ENCODE peak calls at places on chromosome 10, in eight cellular contexts. One of them, this sample, is unnamed.

GRCh38 chr10:56653289-56653688 is 292.2 kb upstream of the ZWINT start:
- DNase-seq in GM03348: no peak
- DNase-seq in brain microvascular endothelial cell: no peak
- DNase-seq in occipital lobe: no peak
- DNase-seq in Right ventricle myocardium superior: no peak
- DNase-seq in HTR-8/SVneo: no peak
- DNase-seq in AG09309: no peak
- DNase-seq in cardiac fibroblast: no peak
- DNase-seq in this sample: no peak

GRCh38 chr10:124669824-124670654 is 74.1 kb downstream of the FAM53B start:
- DNase-seq in GM03348: no peak
- DNase-seq in brain microvascular endothelial cell: no peak
- DNase-seq in occipital lobe: no peak
- DNase-seq in Right ventricle myocardium superior: no peak
- DNase-seq in HTR-8/SVneo: no peak
- DNase-seq in AG09309: no peak
- DNase-seq in cardiac fibroblast: no peak
- DNase-seq in this sample: no peak

GRCh38 chr10:522350-522749 is 167.1 kb downstream of the DIP2C start:
- DNase-seq in GM03348: no peak
- DNase-seq in brain microvascular endothelial cell: no peak
- DNase-seq in occipital lobe: no peak
- DNase-seq in Right ventricle myocardium superior: no peak
- DNase-seq in HTR-8/SVneo: no peak
- DNase-seq in AG09309: no peak
- DNase-seq in cardiac fibroblast: no peak
- DNase-seq in this sample: no peak

GRCh38 chr10:67618116-67618515 is 77.9 kb downstream of the CTNNA3 start:
- DNase-seq in GM03348: no peak
- DNase-seq in brain microvascular endothelial cell: peak; percentile 90
- DNase-seq in occipital lobe: no peak
- DNase-seq in Right ventricle myocardium superior: no peak
- DNase-seq in HTR-8/SVneo: peak; percentile 39
- DNase-seq in AG09309: peak; percentile 28
- DNase-seq in cardiac fibroblast: no peak
- DNase-seq in this sample: no peak

GRCh38 chr10:79022565-79023488 is 45.9 kb upstream of the ZMIZ1 start:
- DNase-seq in GM03348: no peak
- DNase-seq in brain microvascular endothelial cell: no peak
- DNase-seq in occipital lobe: no peak
- DNase-seq in Right ventricle myocardium superior: peak; percentile 71
- DNase-seq in HTR-8/SVneo: no peak
- DNase-seq in AG09309: no peak
- DNase-seq in cardiac fibroblast: peak; percentile 79
- DNase-seq in this sample: no peak

GRCh38 chr10:132224343-132225072 is 37.8 kb downstream of the DPYSL4 start:
- DNase-seq in GM03348: no peak
- DNase-seq in brain microvascular endothelial cell: no peak
- DNase-seq in occipital lobe: no peak
- DNase-seq in Right ventricle myocardium superior: no peak
- DNase-seq in HTR-8/SVneo: no peak
- DNase-seq in AG09309: no peak
- DNase-seq in cardiac fibroblast: no peak
- DNase-seq in this sample: no peak

GRCh38 chr10:58969578-58969977 is 206.9 kb upstream of the PHYHIPL start:
- DNase-seq in GM03348: peak; percentile 13
- DNase-seq in brain microvascular endothelial cell: peak; percentile 75
- DNase-seq in occipital lobe: no peak
- DNase-seq in Right ventricle myocardium superior: no peak
- DNase-seq in HTR-8/SVneo: no peak
- DNase-seq in AG09309: peak; percentile 5
- DNase-seq in cardiac fibroblast: peak; percentile 29
- DNase-seq in this sample: no peak

GRCh38 chr10:29681700-29682444 is 47.1 kb upstream of the SVIL start:
- DNase-seq in GM03348: no peak
- DNase-seq in brain microvascular endothelial cell: no peak
- DNase-seq in occipital lobe: no peak
- DNase-seq in Right ventricle myocardium superior: peak; percentile 44
- DNase-seq in HTR-8/SVneo: no peak
- DNase-seq in AG09309: no peak
- DNase-seq in cardiac fibroblast: no peak
- DNase-seq in this sample: no peak

GRCh38 chr10:71486465-71487114 is 89.9 kb downstream of the CDH23 start:
- DNase-seq in GM03348: peak; percentile 62
- DNase-seq in brain microvascular endothelial cell: peak; percentile 58
- DNase-seq in occipital lobe: no peak
- DNase-seq in Right ventricle myocardium superior: peak; percentile 76
- DNase-seq in HTR-8/SVneo: peak; percentile 36
- DNase-seq in AG09309: no peak
- DNase-seq in cardiac fibroblast: peak; percentile 65
- DNase-seq in this sample: no peak

GRCh38 chr10:113735913-113736312 is 15.6 kb upstream of the PLEKHS1 start:
- DNase-seq in GM03348: no peak
- DNase-seq in brain microvascular endothelial cell: no peak
- DNase-seq in occipital lobe: no peak
- DNase-seq in Right ventricle myocardium superior: no peak
- DNase-seq in HTR-8/SVneo: no peak
- DNase-seq in AG09309: no peak
- DNase-seq in cardiac fibroblast: no peak
- DNase-seq in this sample: no peak

GRCh38 chr10:122293156-122293978 is 22.3 kb downstream of the BTBD16 start:
- DNase-seq in GM03348: no peak
- DNase-seq in brain microvascular endothelial cell: no peak
- DNase-seq in occipital lobe: no peak
- DNase-seq in Right ventricle myocardium superior: no peak
- DNase-seq in HTR-8/SVneo: no peak
- DNase-seq in AG09309: no peak
- DNase-seq in cardiac fibroblast: no peak
- DNase-seq in this sample: no peak

GRCh38 chr10:86204421-86205045 is 162.1 kb downstream of the GRID1 start:
- DNase-seq in GM03348: no peak
- DNase-seq in brain microvascular endothelial cell: no peak
- DNase-seq in occipital lobe: no peak
- DNase-seq in Right ventricle myocardium superior: no peak
- DNase-seq in HTR-8/SVneo: no peak
- DNase-seq in AG09309: no peak
- DNase-seq in cardiac fibroblast: no peak
- DNase-seq in this sample: no peak

GRCh38 chr10:104577171-104577570 is 63.9 kb upstream of the SORCS3 start:
- DNase-seq in GM03348: no peak
- DNase-seq in brain microvascular endothelial cell: no peak
- DNase-seq in occipital lobe: no peak
- DNase-seq in Right ventricle myocardium superior: no peak
- DNase-seq in HTR-8/SVneo: no peak
- DNase-seq in AG09309: no peak
- DNase-seq in cardiac fibroblast: no peak
- DNase-seq in this sample: no peak

GRCh38 chr10:43254881-43255643 is 11.8 kb downstream of the RASGEF1A start:
- DNase-seq in GM03348: peak; percentile 9
- DNase-seq in brain microvascular endothelial cell: no peak
- DNase-seq in occipital lobe: no peak
- DNase-seq in Right ventricle myocardium superior: peak; percentile 40
- DNase-seq in HTR-8/SVneo: no peak
- DNase-seq in AG09309: no peak
- DNase-seq in cardiac fibroblast: no peak
- DNase-seq in this sample: no peak

GRCh38 chr10:107103174-107104025 is 61.1 kb downstream of the SORCS1 start:
- DNase-seq in GM03348: no peak
- DNase-seq in brain microvascular endothelial cell: no peak
- DNase-seq in occipital lobe: no peak
- DNase-seq in Right ventricle myocardium superior: no peak
- DNase-seq in HTR-8/SVneo: no peak
- DNase-seq in AG09309: no peak
- DNase-seq in cardiac fibroblast: no peak
- DNase-seq in this sample: no peak

GRCh38 chr10:91424016-91424415 is 13.9 kb downstream of the HECTD2 start:
- DNase-seq in GM03348: no peak
- DNase-seq in brain microvascular endothelial cell: peak; percentile 13
- DNase-seq in occipital lobe: no peak
- DNase-seq in Right ventricle myocardium superior: no peak
- DNase-seq in HTR-8/SVneo: no peak
- DNase-seq in AG09309: no peak
- DNase-seq in cardiac fibroblast: no peak
- DNase-seq in this sample: no peak

GRCh38 chr10:11881477-11882417 is 58.6 kb downstream of the PROSER2 start:
- DNase-seq in GM03348: no peak
- DNase-seq in brain microvascular endothelial cell: no peak
- DNase-seq in occipital lobe: no peak
- DNase-seq in Right ventricle myocardium superior: no peak
- DNase-seq in HTR-8/SVneo: peak; percentile 48
- DNase-seq in AG09309: no peak
- DNase-seq in cardiac fibroblast: peak; percentile 19
- DNase-seq in this sample: no peak

GRCh38 chr10:125160856-125161569 is 650 bp upstream of the CTBP2 start:
- DNase-seq in GM03348: peak; percentile 92
- DNase-seq in brain microvascular endothelial cell: peak; percentile 85
- DNase-seq in occipital lobe: peak; percentile 28
- DNase-seq in Right ventricle myocardium superior: peak; percentile 85
- DNase-seq in HTR-8/SVneo: peak; percentile 73
- DNase-seq in AG09309: no peak
- DNase-seq in cardiac fibroblast: peak; percentile 92
- DNase-seq in this sample: peak; percentile 66

GRCh38 chr10:42888504-42889095 is 106.0 kb downstream of the BMS1 start:
- DNase-seq in GM03348: no peak
- DNase-seq in brain microvascular endothelial cell: no peak
- DNase-seq in occipital lobe: no peak
- DNase-seq in Right ventricle myocardium superior: no peak
- DNase-seq in HTR-8/SVneo: no peak
- DNase-seq in AG09309: no peak
- DNase-seq in cardiac fibroblast: peak; percentile 17
- DNase-seq in this sample: no peak

GRCh38 chr10:101572785-101573184 is 15.3 kb downstream of the POLL start:
- DNase-seq in GM03348: no peak
- DNase-seq in brain microvascular endothelial cell: no peak
- DNase-seq in occipital lobe: no peak
- DNase-seq in Right ventricle myocardium superior: peak; percentile 26
- DNase-seq in HTR-8/SVneo: no peak
- DNase-seq in AG09309: no peak
- DNase-seq in cardiac fibroblast: no peak
- DNase-seq in this sample: no peak

GRCh38 chr10:76558586-76558985 is 1079.0 kb downstream of the KCNMA1 start:
- DNase-seq in GM03348: peak; percentile 45
- DNase-seq in brain microvascular endothelial cell: peak; percentile 52
- DNase-seq in occipital lobe: no peak
- DNase-seq in Right ventricle myocardium superior: no peak
- DNase-seq in HTR-8/SVneo: no peak
- DNase-seq in AG09309: peak; percentile 85
- DNase-seq in cardiac fibroblast: peak; percentile 62
- DNase-seq in this sample: no peak

GRCh38 chr10:48464871-48465736 is 139.8 kb downstream of the ARHGAP22 start:
- DNase-seq in GM03348: no peak
- DNase-seq in brain microvascular endothelial cell: no peak
- DNase-seq in occipital lobe: peak; percentile 36
- DNase-seq in Right ventricle myocardium superior: peak; percentile 81
- DNase-seq in HTR-8/SVneo: no peak
- DNase-seq in AG09309: no peak
- DNase-seq in cardiac fibroblast: no peak
- DNase-seq in this sample: peak; percentile 58

GRCh38 chr10:48449501-48450232 is 143.2 kb downstream of the MAPK8 start:
- DNase-seq in GM03348: peak; percentile 11
- DNase-seq in brain microvascular endothelial cell: no peak
- DNase-seq in occipital lobe: no peak
- DNase-seq in Right ventricle myocardium superior: peak; percentile 80
- DNase-seq in HTR-8/SVneo: no peak
- DNase-seq in AG09309: no peak
- DNase-seq in cardiac fibroblast: no peak
- DNase-seq in this sample: no peak

GRCh38 chr10:33459597-33459996 is 125.1 kb upstream of the NRP1 start:
- DNase-seq in GM03348: peak; percentile 27
- DNase-seq in brain microvascular endothelial cell: no peak
- DNase-seq in occipital lobe: no peak
- DNase-seq in Right ventricle myocardium superior: no peak
- DNase-seq in HTR-8/SVneo: no peak
- DNase-seq in AG09309: no peak
- DNase-seq in cardiac fibroblast: no peak
- DNase-seq in this sample: no peak

GRCh38 chr10:80484243-80484642 is 30.1 kb downstream of the TSPAN14 start:
- DNase-seq in GM03348: no peak
- DNase-seq in brain microvascular endothelial cell: no peak
- DNase-seq in occipital lobe: no peak
- DNase-seq in Right ventricle myocardium superior: no peak
- DNase-seq in HTR-8/SVneo: no peak
- DNase-seq in AG09309: no peak
- DNase-seq in cardiac fibroblast: no peak
- DNase-seq in this sample: no peak

GRCh38 chr10:55519264-55519663 is 718.2 kb upstream of the PCDH15 start:
- DNase-seq in GM03348: no peak
- DNase-seq in brain microvascular endothelial cell: no peak
- DNase-seq in occipital lobe: no peak
- DNase-seq in Right ventricle myocardium superior: no peak
- DNase-seq in HTR-8/SVneo: no peak
- DNase-seq in AG09309: no peak
- DNase-seq in cardiac fibroblast: no peak
- DNase-seq in this sample: no peak

GRCh38 chr10:17196573-17196972 is 4.9 kb downstream of the TRDMT1 start:
- DNase-seq in GM03348: no peak
- DNase-seq in brain microvascular endothelial cell: no peak
- DNase-seq in occipital lobe: no peak
- DNase-seq in Right ventricle myocardium superior: no peak
- DNase-seq in HTR-8/SVneo: no peak
- DNase-seq in AG09309: no peak
- DNase-seq in cardiac fibroblast: no peak
- DNase-seq in this sample: no peak

GRCh38 chr10:77461636-77462296 is 175.8 kb downstream of the KCNMA1 start:
- DNase-seq in GM03348: no peak
- DNase-seq in brain microvascular endothelial cell: no peak
- DNase-seq in occipital lobe: no peak
- DNase-seq in Right ventricle myocardium superior: no peak
- DNase-seq in HTR-8/SVneo: no peak
- DNase-seq in AG09309: no peak
- DNase-seq in cardiac fibroblast: no peak
- DNase-seq in this sample: no peak

GRCh38 chr10:11602919-11603523 is 8.4 kb downstream of the USP6NL start:
- DNase-seq in GM03348: no peak
- DNase-seq in brain microvascular endothelial cell: no peak
- DNase-seq in occipital lobe: no peak
- DNase-seq in Right ventricle myocardium superior: no peak
- DNase-seq in HTR-8/SVneo: no peak
- DNase-seq in AG09309: no peak
- DNase-seq in cardiac fibroblast: no peak
- DNase-seq in this sample: no peak

GRCh38 chr10:132039371-132039770 is 26.4 kb upstream of the JAKMIP3 start:
- DNase-seq in GM03348: no peak
- DNase-seq in brain microvascular endothelial cell: no peak
- DNase-seq in occipital lobe: no peak
- DNase-seq in Right ventricle myocardium superior: no peak
- DNase-seq in HTR-8/SVneo: no peak
- DNase-seq in AG09309: no peak
- DNase-seq in cardiac fibroblast: no peak
- DNase-seq in this sample: no peak

GRCh38 chr10:87775766-87776165 is 42.3 kb downstream of the ATAD1 start:
- DNase-seq in GM03348: peak; percentile 19
- DNase-seq in brain microvascular endothelial cell: no peak
- DNase-seq in occipital lobe: no peak
- DNase-seq in Right ventricle myocardium superior: no peak
- DNase-seq in HTR-8/SVneo: no peak
- DNase-seq in AG09309: no peak
- DNase-seq in cardiac fibroblast: peak; percentile 36
- DNase-seq in this sample: no peak

GRCh38 chr10:77496941-77497420 is 140.6 kb downstream of the KCNMA1 start:
- DNase-seq in GM03348: no peak
- DNase-seq in brain microvascular endothelial cell: no peak
- DNase-seq in occipital lobe: no peak
- DNase-seq in Right ventricle myocardium superior: no peak
- DNase-seq in HTR-8/SVneo: no peak
- DNase-seq in AG09309: no peak
- DNase-seq in cardiac fibroblast: no peak
- DNase-seq in this sample: no peak

GRCh38 chr10:52319926-52320325 is 5.8 kb downstream of the DKK1 start:
- DNase-seq in GM03348: peak; percentile 18
- DNase-seq in brain microvascular endothelial cell: no peak
- DNase-seq in occipital lobe: no peak
- DNase-seq in Right ventricle myocardium superior: no peak
- DNase-seq in HTR-8/SVneo: no peak
- DNase-seq in AG09309: no peak
- DNase-seq in cardiac fibroblast: no peak
- DNase-seq in this sample: no peak

GRCh38 chr10:60289800-60290199 is 99.9 kb downstream of the ANK3 start:
- DNase-seq in GM03348: no peak
- DNase-seq in brain microvascular endothelial cell: peak; percentile 39
- DNase-seq in occipital lobe: no peak
- DNase-seq in Right ventricle myocardium superior: no peak
- DNase-seq in HTR-8/SVneo: no peak
- DNase-seq in AG09309: no peak
- DNase-seq in cardiac fibroblast: no peak
- DNase-seq in this sample: no peak